ENCODE peak calls at places on chromosomes 4 and X, in seven cellular contexts. T is HepG2, G is HCT116, K is SK-N-SH, I is K562, D is GM12878, J is H1. S is an unnamed sample.

GRCh38 chr4:5504486-5504885 is 203.9 kb downstream of the EVC2 start:
- DNase-seq in T (no peak), D (no peak), I (no peak), G (no peak), K (no peak), J (no peak), S (no peak)

GRCh38 chrX:77668391-77669237 is 117.4 kb downstream of the ATRX start:
- DNase-seq in J (no peak), K (no peak), I (no peak), G (no peak), D (no peak), T (peak; percentile 1), S (no peak)

GRCh38 chrX:68832101-68832416 is 3.2 kb downstream of the EFNB1 start:
- DNase-seq in K (peak; percentile 58), J (peak; percentile 40), D (no peak), T (no peak), G (no peak), I (no peak), S (no peak)

GRCh38 chr4:1731180-1731579 is 9.9 kb downstream of the TACC3 start:
- DNase-seq in K (no peak), D (no peak), I (no peak), T (no peak), G (no peak), J (no peak), S (no peak)

GRCh38 chr4:81896936-81897335 is 425.2 kb upstream of the RASGEF1B start:
- DNase-seq in K (no peak), J (no peak), T (no peak), D (no peak), G (no peak), I (no peak), S (no peak)

GRCh38 chrX:153642313-153642654 is 4.7 kb upstream of the DUSP9 start:
- DNase-seq in K (peak; percentile 75), I (no peak), T (no peak), D (no peak), J (peak; percentile 53), G (no peak), S (no peak)

GRCh38 chr4:170464614-170465197 is 374.9 kb upstream of the AADAT start:
- DNase-seq in K (no peak), J (peak; percentile 43), G (no peak), D (no peak), I (no peak), T (no peak), S (no peak)

GRCh38 chr4:42344260-42344659 is 53.0 kb upstream of the SHISA3 start:
- DNase-seq in G (no peak), T (no peak), D (no peak), I (no peak), K (no peak), J (no peak), S (no peak)

GRCh38 chrX:153765138-153766079 is 1.4 kb downstream of the PLXNB3 start:
- DNase-seq in I (peak; percentile 75), J (no peak), D (no peak), K (peak; percentile 82), G (no peak), T (peak; percentile 33), S (no peak)

GRCh38 chr4:2961411-2962098 is 1.7 kb downstream of the NOP14 start:
- DNase-seq in G (no peak), D (no peak), I (no peak), J (no peak), K (peak; percentile 44), T (peak; percentile 44), S (no peak)

GRCh38 chr4:48832571-48832970 is 1.7 kb downstream of the OCIAD1 start:
- DNase-seq in I (no peak), D (no peak), G (no peak), K (no peak), T (no peak), J (no peak), S (no peak)

GRCh38 chr4:138448169-138448568 is 206.0 kb upstream of the SLC7A11 start:
- DNase-seq in G (no peak), T (no peak), I (no peak), K (no peak), J (no peak), D (no peak), S (no peak)

GRCh38 chr4:156103306-156103705 is 149.6 kb upstream of the CTSO start:
- DNase-seq in I (no peak), D (no peak), J (no peak), K (no peak), T (no peak), G (no peak), S (no peak)

GRCh38 chr4:186669159-186669720 is 54.4 kb downstream of the FAT1 start:
- DNase-seq in G (no peak), D (no peak), J (peak; percentile 64), T (peak; percentile 50), K (peak; percentile 36), I (no peak), S (peak; percentile 67)

GRCh38 chr4:186942745-186943606 is 219.3 kb upstream of the FAT1 start:
- DNase-seq in J (no peak), D (no peak), K (peak; percentile 33), I (no peak), T (no peak), G (no peak), S (no peak)

GRCh38 chr4:79679859-79680258 is 271.8 kb upstream of the GK2 start:
- DNase-seq in G (no peak), T (no peak), I (no peak), J (no peak), K (no peak), D (no peak), S (no peak)

GRCh38 chr4:55635760-55636621 is at the start of gene NMU:
- DNase-seq in T (peak; percentile 13), J (peak; percentile 73), I (peak; percentile 68), K (peak; percentile 87), G (peak; percentile 67), D (no peak), S (peak; percentile 82)

GRCh38 chr4:85747871-85748491 is 273.0 kb downstream of the ARHGAP24 start:
- DNase-seq in D (no peak), K (peak; percentile 44), J (no peak), T (peak; percentile 53), G (peak; percentile 73), I (peak; percentile 40), S (peak; percentile 14)

GRCh38 chr4:118076958-118077766 is 42.9 kb downstream of the NDST3 start:
- DNase-seq in T (peak; percentile 31), G (peak; percentile 32), J (peak; percentile 67), K (peak; percentile 24), I (no peak), D (no peak), S (peak; percentile 35)

GRCh38 chr4:120718979-120719566 is 203.5 kb downstream of the PRDM5 start:
- DNase-seq in I (no peak), K (peak; percentile 34), T (peak; percentile 3), G (peak; percentile 16), J (no peak), D (no peak), S (peak; percentile 56)

DNA sequence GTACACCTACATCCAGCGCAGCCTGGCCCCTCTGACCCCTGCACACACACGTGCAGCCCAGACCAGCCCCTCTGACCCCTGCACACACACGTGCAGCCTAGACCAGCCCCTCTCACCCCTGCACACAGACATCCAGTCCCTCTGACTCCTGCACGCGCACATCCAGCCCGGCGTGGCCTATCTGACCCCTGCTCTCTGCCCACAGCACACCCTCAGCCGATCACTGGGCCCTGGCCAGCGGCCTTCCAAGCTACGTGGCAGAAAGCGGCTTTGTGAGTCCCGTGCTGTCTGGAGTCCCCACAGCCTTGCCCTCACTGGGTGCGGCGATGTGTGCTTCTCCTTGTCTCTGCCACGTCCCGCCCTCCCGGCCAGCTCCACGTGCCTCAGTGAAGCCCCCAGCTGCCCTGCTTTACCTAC is 18.3 kb downstream of the ATP5ME start:
- DNase-seq in J (no peak), T (no peak), D (no peak), I (no peak), G (no peak), K (no peak), S (no peak)
- TF ChIP-seq JUND in J (no peak), T (no peak), D (no peak), I (no peak), G (no peak), K (no peak), S (no peak)

GRCh38 chr4:83034630-83035494 is at the start of gene COPS4:
- DNase-seq in I (peak; percentile 96), J (peak; percentile 90), T (peak; percentile 100), K (peak; percentile 91), G (peak; percentile 100), D (peak; percentile 100), S (peak; percentile 99)

GRCh38 chr4:83036991-83037390 is 2.0 kb downstream of the COPS4 start:
- DNase-seq in D (no peak), G (no peak), K (no peak), J (no peak), T (no peak), I (no peak), S (no peak)

GRCh38 chr4:83043801-83044407 is 8.9 kb downstream of the COPS4 start:
- DNase-seq in T (no peak), I (no peak), K (no peak), J (no peak), D (no peak), G (no peak), S (no peak)

GRCh38 chr4:83040269-83040668 is 5.3 kb downstream of the COPS4 start:
- DNase-seq in K (no peak), J (no peak), T (no peak), I (no peak), D (no peak), G (no peak), S (no peak)
- TF ChIP-seq JUND in K (no peak), J (no peak), T (no peak), I (no peak), D (no peak), G (no peak), S (no peak)

DNA sequence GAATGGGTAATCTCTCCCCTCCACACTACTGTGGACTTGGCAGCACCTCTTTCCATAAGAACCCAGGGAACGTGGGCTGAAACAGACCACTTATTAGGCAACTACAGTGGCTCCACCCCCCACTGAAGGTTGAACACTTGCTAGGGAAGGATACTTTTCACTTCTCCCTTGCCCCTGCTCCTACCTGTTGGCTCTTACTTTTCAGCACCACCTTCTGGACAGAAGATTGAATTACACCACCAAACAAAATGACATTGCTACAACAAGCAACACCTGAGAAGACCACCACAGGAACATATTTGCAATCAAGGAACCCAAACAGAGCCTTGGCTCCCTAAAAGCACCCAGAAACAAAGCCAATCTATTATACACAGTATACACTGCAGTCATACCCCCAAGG is 132.1 kb upstream of the CXCL13 start:
- DNase-seq in G (peak; percentile 39), J (no peak), I (peak; percentile 51), D (no peak), K (peak; percentile 15), T (peak; percentile 18), S (no peak)
- TF ChIP-seq JUND in G (no peak), J (no peak), I (no peak), D (no peak), K (no peak), T (no peak), S (no peak)

DNA sequence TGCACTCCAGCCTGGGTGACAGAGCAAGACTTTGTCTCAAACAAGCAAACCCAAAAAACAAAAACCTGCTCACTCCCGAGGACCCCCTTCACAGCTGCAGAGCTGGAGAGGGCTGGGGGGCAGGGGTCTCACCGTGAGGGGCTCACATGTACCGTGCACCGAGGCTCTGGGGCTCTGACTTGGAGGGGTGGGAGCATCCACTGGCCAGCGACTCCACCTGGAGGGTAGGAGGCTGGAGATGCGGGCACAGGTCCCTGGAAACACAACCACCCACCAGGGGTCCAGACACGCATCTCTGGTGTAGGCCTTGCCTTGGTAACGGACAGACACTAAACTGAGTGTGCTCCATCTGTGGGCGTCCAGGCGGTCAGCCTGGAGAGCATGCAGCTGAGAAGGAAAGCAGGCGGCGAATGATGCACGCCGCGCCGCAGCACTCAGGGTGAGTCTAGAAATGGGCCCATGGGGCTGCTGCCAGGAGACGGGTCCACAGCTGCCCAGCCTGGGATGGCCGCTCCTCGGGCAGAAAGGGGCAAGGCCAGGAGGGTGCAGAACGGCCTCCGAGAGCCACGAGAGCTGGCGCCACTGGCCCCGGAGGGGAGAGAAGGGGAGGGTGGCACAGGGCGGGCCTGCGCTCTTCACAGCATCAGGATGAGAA is 26.1 kb downstream of the PPP2R3B start:
- DNase-seq in K (no peak), D (no peak), I (no peak), G (no peak), T (no peak), J (no peak), S (no peak)
- TF ChIP-seq JUND in K (no peak), D (no peak), I (no peak), G (no peak), T (no peak), J (no peak), S (no peak)

S was measured in T47D.